ENCODE peak calls at places on chromosome 21, in six cellular contexts. W is right lobe of liver, Z is pancreas, S is K562, C is left ventricle myocardium superior, X is RWPE2. N is an unnamed sample.

GRCh38 chr21:41726058-41726558 is 40.7 kb downstream of the RIPK4 start:
- ATAC-seq in W (no peak), Z (no peak), S (peak; percentile 15), C (no peak), X (no peak), N (no peak)

GRCh38 chr21:15935530-15935929 is 205.7 kb downstream of the USP25 start:
- ATAC-seq in W (no peak), Z (no peak), S (no peak), C (no peak), X (peak; percentile 27), N (no peak)

GRCh38 chr21:37593015-37593414 is 226.4 kb downstream of the DYRK1A start:
- ATAC-seq in W (no peak), Z (no peak), S (peak; percentile 48), C (peak; percentile 55), X (no peak), N (no peak)

GRCh38 chr21:34200288-34200905 is 127.0 kb downstream of the MRPS6 start:
- ATAC-seq in W (no peak), Z (no peak), S (no peak), C (peak; percentile 5), X (no peak), N (no peak)

GRCh38 chr21:40507978-40508377 is 339.0 kb downstream of the DSCAM start:
- ATAC-seq in W (peak; percentile 92), Z (peak; percentile 63), S (no peak), C (no peak), X (peak; percentile 94), N (no peak)

GRCh38 chr21:36125513-36126121 is 9.3 kb upstream of the CBR3 start:
- ATAC-seq in W (peak; percentile 65), Z (peak; percentile 59), S (peak; percentile 73), C (peak; percentile 31), X (no peak), N (peak; percentile 50)

GRCh38 chr21:36288651-36289243 is 31.2 kb upstream of the MORC3 start:
- ATAC-seq in W (no peak), Z (peak; percentile 15), S (no peak), C (no peak), X (no peak), N (no peak)

GRCh38 chr21:39103689-39104088 is 79.6 kb downstream of the PSMG1 start:
- ATAC-seq in W (no peak), Z (no peak), S (no peak), C (peak; percentile 39), X (no peak), N (no peak)

GRCh38 chr21:32940079-32941014 is 85.4 kb upstream of the OLIG2 start:
- ATAC-seq in W (peak; percentile 79), Z (peak; percentile 64), S (peak; percentile 92), C (peak; percentile 65), X (peak; percentile 42), N (peak; percentile 57)

GRCh38 chr21:35428489-35428888 is 379.4 kb upstream of the RUNX1 start:
- ATAC-seq in W (no peak), Z (no peak), S (no peak), C (peak; percentile 84), X (no peak), N (no peak)

GRCh38 chr21:35924714-35925301 is 135.5 kb downstream of the SETD4 start:
- ATAC-seq in W (no peak), Z (no peak), S (peak; percentile 50), C (peak; percentile 67), X (peak; percentile 68), N (peak; percentile 44)

GRCh38 chr21:34195365-34195764 is 122.0 kb downstream of the MRPS6 start:
- ATAC-seq in W (no peak), Z (no peak), S (no peak), C (no peak), X (no peak), N (no peak)

GRCh38 chr21:33902349-33902748 is 13.3 kb downstream of the ATP5PO start:
- ATAC-seq in W (peak; percentile 70), Z (no peak), S (peak; percentile 54), C (peak; percentile 69), X (no peak), N (peak; percentile 30)

GRCh38 chr21:42845296-42845965 is 33.9 kb downstream of the WDR4 start:
- ATAC-seq in W (peak; percentile 77), Z (no peak), S (no peak), C (peak; percentile 78), X (no peak), N (no peak)